ENCODE peak calls at places on chromosomes 2 and 18, in four cellular contexts. G, N, F and I are unnamed samples.

GRCh38 chr2:212076456-212076855 is 462.1 kb downstream of the ERBB4 start:
- DNase-seq in F (no peak), G (no peak), N (no peak), I (no peak)

GRCh38 chr2:211085056-211085680 is 528.8 kb downstream of the CPS1 start:
- DNase-seq in G (no peak), N (peak; percentile 8), F (no peak), I (peak; percentile 16)

GRCh38 chr2:163459986-163460385 is 275.8 kb downstream of the FIGN start:
- DNase-seq in G (no peak), F (no peak), N (no peak), I (no peak)

GRCh38 chr2:86284401-86284841 is 53.0 kb downstream of the REEP1 start:
- DNase-seq in G (no peak), F (no peak), N (no peak), I (no peak)

GRCh38 chr2:97645112-97645699 is 656 bp upstream of the COX5B start:
- DNase-seq in N (peak; percentile 53), G (no peak), F (no peak), I (no peak)

GRCh38 chr2:234911271-234911670 is 40.5 kb upstream of the SH3BP4 start:
- DNase-seq in F (peak; percentile 61), G (no peak), N (peak; percentile 91), I (no peak)

GRCh38 chr2:224293976-224294375 is 107.9 kb downstream of the FAM124B start:
- DNase-seq in F (no peak), G (no peak), N (no peak), I (no peak)

GRCh38 chr18:34492652-34493051 is 217.4 kb upstream of the DTNA start:
- DNase-seq in F (no peak), G (no peak), N (peak; percentile 47), I (no peak)

GRCh38 chr2:162086904-162087303 is 12.9 kb upstream of the DPP4 start:
- DNase-seq in G (no peak), F (no peak), N (no peak), I (no peak)

GRCh38 chr18:3048121-3048520 is 35.2 kb upstream of the LPIN2 start:
- DNase-seq in N (no peak), F (no peak), G (peak; percentile 41), I (no peak)

GRCh38 chr2:179272406-179273192 is 8.0 kb upstream of the SESTD1 start:
- DNase-seq in F (no peak), G (no peak), N (no peak), I (no peak)

GRCh38 chr2:137865954-137866540 is 98.2 kb upstream of the HNMT start:
- DNase-seq in N (no peak), G (no peak), F (peak; percentile 10), I (no peak)

GRCh38 chr2:70659551-70659950 is 105.9 kb upstream of the TGFA start:
- DNase-seq in F (no peak), G (no peak), N (no peak), I (no peak)

GRCh38 chr18:32093523-32093922 is 1.8 kb downstream of the RNF138 start:
- DNase-seq in G (no peak), F (no peak), N (peak; percentile 51), I (no peak)

GRCh38 chr18:79983253-79983652 is 5.1 kb downstream of the TXNL4A start:
- DNase-seq in G (no peak), N (no peak), F (no peak), I (no peak)

GRCh38 chr2:233455006-233455405 is 100.7 kb downstream of the DGKD start:
- DNase-seq in G (no peak), F (no peak), N (peak; percentile 21), I (no peak)

GRCh38 chr2:120391905-120392665 is 46.1 kb downstream of the INHBB start:
- DNase-seq in F (no peak), N (peak; percentile 68), G (no peak), I (no peak)

GRCh38 chr2:18763338-18763737 is 174.0 kb upstream of the NT5C1B start:
- DNase-seq in N (no peak), G (no peak), F (no peak), I (no peak)

GRCh38 chr2:188326669-188327301 is 35.1 kb downstream of the GULP1 start:
- DNase-seq in F (no peak), G (no peak), N (no peak), I (no peak)

GRCh38 chr2:62208758-62209114 is 12.8 kb downstream of the B3GNT2 start:
- DNase-seq in F (no peak), N (no peak), G (no peak), I (no peak)

GRCh38 chr2:36511858-36512630 is 85.9 kb downstream of the FEZ2 start:
- DNase-seq in N (peak; percentile 63), F (no peak), G (no peak), I (no peak)

GRCh38 chr2:14790041-14790640 is 157.6 kb downstream of the LRATD1 start:
- DNase-seq in G (no peak), N (peak; percentile 32), F (no peak), I (no peak)

GRCh38 chr2:11829324-11829946 is 83.0 kb downstream of the LPIN1 start:
- DNase-seq in F (peak; percentile 33), N (no peak), G (no peak), I (no peak)

GRCh38 chr18:36194719-36195315 is 7.5 kb downstream of the MOCOS start:
- DNase-seq in N (no peak), F (no peak), G (no peak), I (peak; percentile 21)

GRCh38 chr18:34650121-34650545 is 60.0 kb upstream of the DTNA start:
- DNase-seq in F (peak; percentile 35), N (peak; percentile 46), G (no peak), I (no peak)

GRCh38 chr2:210128961-210129360 is 42.2 kb downstream of the KANSL1L start:
- DNase-seq in G (no peak), F (no peak), N (no peak), I (no peak)

GRCh38 chr2:172373761-172374160 is 53.6 kb upstream of the ITGA6 start:
- DNase-seq in F (no peak), G (no peak), N (peak; percentile 81), I (no peak)

GRCh38 chr2:164954954-164955701 is at the start of gene SLC38A11:
- DNase-seq in F (no peak), G (no peak), N (peak; percentile 72), I (no peak)

GRCh38 chr2:215454519-215454918 is 18.7 kb upstream of the FN1 start:
- DNase-seq in G (no peak), F (no peak), N (no peak), I (no peak)

GRCh38 chr2:204578928-204579598 is 33.8 kb downstream of the PARD3B start:
- DNase-seq in F (no peak), G (no peak), N (no peak), I (no peak)

GRCh38 chr2:132747046-132747445 is 77.0 kb upstream of the LYPD1 start:
- DNase-seq in G (no peak), F (no peak), N (no peak), I (no peak)

GRCh38 chr2:215749092-215749957 is 264.0 kb downstream of the MREG start:
- DNase-seq in F (no peak), G (no peak), N (no peak), I (no peak)

GRCh38 chr2:86414996-86415395 is 26.2 kb upstream of the KDM3A start:
- DNase-seq in F (no peak), G (no peak), N (no peak), I (no peak)

GRCh38 chr2:64017811-64018714 is 1.2 kb downstream of the VPS54 start:
- DNase-seq in N (peak; percentile 82), G (no peak), F (no peak), I (no peak)

GRCh38 chr2:204842731-204843490 is 297.6 kb downstream of the PARD3B start:
- DNase-seq in F (peak; percentile 45), G (no peak), N (peak; percentile 72), I (no peak)